ENCODE peak calls at places on chromosomes 16 and 17, in four cellular contexts. K is activated naive CD8-positive, alpha-beta T cell treated with anti-CD3 and anti-CD28 coated beads, Interleukin-2, amount 50 U/mL, for 24 hours; S is NCI-H146; W is activated CD8-positive, alpha-beta memory T cell treated with anti-CD3 and anti-CD28 coated beads for 1 hour. R is an unnamed sample.

GRCh38 chr16:28140788-28141618 is 70.8 kb downstream of the XPO6 start:
- DNase-seq in K (peak), W (peak), S (no peak), R (no peak)

GRCh38 chr17:43669971-43670644 is 8.4 kb upstream of the MEOX1 start:
- DNase-seq in S (peak), W (no peak), K (no peak), R (no peak)

GRCh38 chr17:21199311-21199710 is 14.7 kb downstream of the TMEM11 start:
- DNase-seq in K (no peak), S (no peak), W (no peak), R (no peak)

GRCh38 chr16:27377666-27378485 is 24.1 kb upstream of the IL21R start:
- DNase-seq in S (no peak), W (no peak), K (no peak), R (no peak)

GRCh38 chr16:86065711-86066110 is 166.7 kb downstream of the IRF8 start:
- DNase-seq in W (no peak), K (no peak), S (no peak), R (no peak)

GRCh38 chr16:85192736-85193493 is 80.6 kb upstream of the CIBAR2 start:
- DNase-seq in W (no peak), S (no peak), K (no peak), R (no peak)

GRCh38 chr16:24568392-24568791 is 29.0 kb downstream of the RBBP6 start:
- DNase-seq in S (no peak), K (no peak), W (no peak), R (no peak)

GRCh38 chr16:23143391-23143790 is 5.9 kb downstream of the USP31 start:
- DNase-seq in K (no peak), S (no peak), W (no peak), R (no peak)

GRCh38 chr17:30155389-30155788 is 38.8 kb downstream of the NSRP1 start:
- DNase-seq in W (no peak), S (no peak), K (no peak), R (no peak)

GRCh38 chr17:58326609-58327341 is 1.8 kb downstream of the TSPOAP1 start:
- DNase-seq in S (no peak), K (no peak), W (no peak), R (no peak)

GRCh38 chr16:981695-982151 is at the start of gene SOX8:
- DNase-seq in S (no peak), K (no peak), W (no peak), R (no peak)

GRCh38 chr16:610513-611381 is 20.0 kb upstream of the WFIKKN1 start:
- DNase-seq in W (no peak), K (peak), S (no peak), R (peak)

GRCh38 chr16:56576585-56577299 is 11.9 kb downstream of the MT4 start:
- DNase-seq in S (peak), W (peak), K (peak), R (peak)

GRCh38 chr17:64378890-64379354 is 11.7 kb downstream of the PECAM1 start:
- DNase-seq in K (no peak), W (no peak), S (no peak), R (no peak)

GRCh38 chr17:4249452-4250029 is 14.2 kb downstream of the ANKFY1 start:
- DNase-seq in S (peak), K (no peak), W (no peak), R (no peak)

GRCh38 chr17:64296246-64296645 is 33.2 kb upstream of the TEX2 start:
- DNase-seq in K (no peak), W (no peak), S (no peak), R (no peak)

GRCh38 chr16:72923757-72924156 is 124.2 kb downstream of the ZFHX3 start:
- DNase-seq in K (no peak), S (no peak), W (no peak), R (no peak)

GRCh38 chr17:48636177-48637018 is 10.2 kb upstream of the HOXB9 start:
- DNase-seq in S (peak), K (peak), W (no peak), R (no peak)

GRCh38 chr16:56514845-56515244 is 5.0 kb downstream of the BBS2 start:
- DNase-seq in S (no peak), W (no peak), K (no peak), R (no peak)

GRCh38 chr16:64282181-64282580 is 839.7 kb downstream of the CDH11 start:
- DNase-seq in W (no peak), K (no peak), S (no peak), R (peak)

GRCh38 chr16:87333101-87333500 is 15.9 kb upstream of the C16orf95 start:
- DNase-seq in K (no peak), W (no peak), S (no peak), R (no peak)

GRCh38 chr17:18981642-18982424 is 22.7 kb downstream of the FAM83G start:
- DNase-seq in K (no peak), S (peak), W (no peak), R (peak)

GRCh38 chr17:75065562-75066151 is 18.6 kb downstream of the KCTD2 start:
- DNase-seq in K (no peak), W (no peak), S (no peak), R (no peak)

GRCh38 chr17:1995321-1996242 is 29.6 kb downstream of the RTN4RL1 start:
- DNase-seq in K (no peak), S (peak), W (no peak), R (peak)

GRCh38 chr16:23132921-23133532 is 16.2 kb downstream of the USP31 start:
- DNase-seq in K (no peak), S (no peak), W (no peak), R (no peak)

GRCh38 chr17:44198721-44199552 is 747 bp downstream of the ATXN7L3 start:
- DNase-seq in K (peak), W (no peak), S (peak), R (peak)

GRCh38 chr17:57352658-57353057 is 96.3 kb downstream of the MSI2 start:
- DNase-seq in K (no peak), S (no peak), W (no peak), R (no peak)

R was measured in NCI-H345.